ENCODE peak calls at places on chromosomes 1 and 21, in eight cellular contexts. O is memory B cell, N is Calu3, V is RKO, Y is hippocampal formation, H is amniotic stem cell, A is caudate nucleus, F is T-helper 17 cell. R is an unnamed sample.

GRCh38 chr1:211643324-211644212 is 31.9 kb downstream of the NEK2 start:
- DNase-seq in O (no peak), N (peak), V (no peak), Y (no peak), H (no peak), A (peak), F (no peak), R (no peak)

GRCh38 chr1:59716551-59717231 is 98.1 kb upstream of the HOOK1 start:
- DNase-seq in O (no peak), N (no peak), V (no peak), Y (no peak), H (no peak), A (no peak), F (no peak), R (no peak)

GRCh38 chr1:91400133-91400725 is 4.4 kb downstream of the HFM1 start:
- DNase-seq in O (no peak), N (no peak), V (no peak), Y (no peak), H (no peak), A (no peak), F (no peak), R (no peak)

GRCh38 chr1:19405195-19405760 is 80.1 kb downstream of the CAPZB start:
- DNase-seq in O (no peak), N (no peak), V (no peak), Y (no peak), H (no peak), A (no peak), F (no peak), R (no peak)

GRCh38 chr1:73673980-73674379 is 524.0 kb downstream of the LRRIQ3 start:
- DNase-seq in O (no peak), N (no peak), V (no peak), Y (no peak), H (no peak), A (no peak), F (no peak), R (no peak)

GRCh38 chr1:205285391-205286101 is 36.0 kb downstream of the NUAK2 start:
- DNase-seq in O (peak), N (no peak), V (no peak), Y (no peak), H (no peak), A (no peak), F (peak), R (peak)

GRCh38 chr1:186945146-186945545 is 116.4 kb downstream of the PLA2G4A start:
- DNase-seq in O (no peak), N (no peak), V (no peak), Y (no peak), H (no peak), A (no peak), F (no peak), R (no peak)

GRCh38 chr1:172658871-172659453 is at the start of gene FASLG:
- DNase-seq in O (no peak), N (no peak), V (no peak), Y (no peak), H (no peak), A (no peak), F (no peak), R (peak)

GRCh38 chr1:113493533-113493932 is 103.2 kb downstream of the MAGI3 start:
- DNase-seq in O (no peak), N (no peak), V (no peak), Y (no peak), H (no peak), A (no peak), F (no peak), R (no peak)

GRCh38 chr1:213019450-213019849 is 3.8 kb upstream of the ANGEL2 start:
- DNase-seq in O (no peak), N (no peak), V (no peak), Y (no peak), H (no peak), A (no peak), F (no peak), R (no peak)

GRCh38 chr1:4624801-4625200 is 29.6 kb upstream of the AJAP1 start:
- DNase-seq in O (no peak), N (no peak), V (no peak), Y (no peak), H (no peak), A (no peak), F (no peak), R (no peak)

GRCh38 chr1:29531596-29531995 is 295.3 kb downstream of the PTPRU start:
- DNase-seq in O (no peak), N (no peak), V (no peak), Y (no peak), H (no peak), A (no peak), F (no peak), R (no peak)

GRCh38 chr1:88825721-88826120 is 65.6 kb downstream of the GTF2B start:
- DNase-seq in O (no peak), N (no peak), V (no peak), Y (no peak), H (no peak), A (no peak), F (no peak), R (no peak)

GRCh38 chr21:28132713-28133112 is 860.0 kb downstream of the LTN1 start:
- DNase-seq in O (no peak), N (no peak), V (no peak), Y (no peak), H (no peak), A (no peak), F (no peak), R (no peak)

GRCh38 chr1:19643602-19644419 is at the start of gene NBL1:
- DNase-seq in O (no peak), N (peak), V (peak), Y (no peak), H (no peak), A (peak), F (peak), R (peak)

GRCh38 chr1:85612704-85613361 is 32.3 kb downstream of the CCN1 start:
- DNase-seq in O (no peak), N (peak), V (peak), Y (no peak), H (peak), A (no peak), F (no peak), R (no peak)

GRCh38 chr1:39737546-39738169 is 1.0 kb upstream of the PPIE start:
- DNase-seq in O (no peak), N (no peak), V (no peak), Y (no peak), H (no peak), A (no peak), F (no peak), R (no peak)

GRCh38 chr1:156123356-156124196 is 9.1 kb downstream of the LMNA start:
- DNase-seq in O (no peak), N (peak), V (peak), Y (peak), H (peak), A (peak), F (no peak), R (peak)

GRCh38 chr1:16614361-16615252 is 1.2 kb upstream of the NBPF1 start:
- DNase-seq in O (peak), N (no peak), V (no peak), Y (no peak), H (no peak), A (no peak), F (no peak), R (no peak)